ENCODE peak calls at places on chromosome 1, in seven cellular contexts. One of them, this sample, is unnamed.

GRCh38 chr1:206497363-206497762 is 10.0 kb upstream of the RASSF5 start:
- DNase-seq in testis: no peak
- DNase-seq in tibial artery: no peak
- DNase-seq in GM06990: no peak
- DNase-seq in left ventricle myocardium inferior: no peak
- DNase-seq in WERI-Rb-1: no peak
- DNase-seq in heart left ventricle: no peak
- DNase-seq in this sample: no peak

GRCh38 chr1:153801028-153801625 is 25.9 kb downstream of the SLC27A3 start:
- DNase-seq in testis: peak; percentile 12
- DNase-seq in tibial artery: no peak
- DNase-seq in GM06990: no peak
- DNase-seq in left ventricle myocardium inferior: no peak
- DNase-seq in WERI-Rb-1: no peak
- DNase-seq in heart left ventricle: no peak
- DNase-seq in this sample: no peak

GRCh38 chr1:183884512-183884911 is 79.6 kb downstream of the RGL1 start:
- DNase-seq in testis: no peak
- DNase-seq in tibial artery: no peak
- DNase-seq in GM06990: no peak
- DNase-seq in left ventricle myocardium inferior: no peak
- DNase-seq in WERI-Rb-1: no peak
- DNase-seq in heart left ventricle: no peak
- DNase-seq in this sample: no peak

GRCh38 chr1:180386740-180387367 is 115.5 kb downstream of the ACBD6 start:
- DNase-seq in testis: no peak
- DNase-seq in tibial artery: no peak
- DNase-seq in GM06990: no peak
- DNase-seq in left ventricle myocardium inferior: no peak
- DNase-seq in WERI-Rb-1: no peak
- DNase-seq in heart left ventricle: no peak
- DNase-seq in this sample: no peak

GRCh38 chr1:19011832-19012231 is 55.4 kb upstream of the IFFO2 start:
- DNase-seq in testis: no peak
- DNase-seq in tibial artery: no peak
- DNase-seq in GM06990: no peak
- DNase-seq in left ventricle myocardium inferior: no peak
- DNase-seq in WERI-Rb-1: no peak
- DNase-seq in heart left ventricle: no peak
- DNase-seq in this sample: no peak

GRCh38 chr1:205524794-205525101 is 20.3 kb downstream of the CDK18 start:
- DNase-seq in testis: no peak
- DNase-seq in tibial artery: no peak
- DNase-seq in GM06990: no peak
- DNase-seq in left ventricle myocardium inferior: no peak
- DNase-seq in WERI-Rb-1: no peak
- DNase-seq in heart left ventricle: no peak
- DNase-seq in this sample: no peak

GRCh38 chr1:203291201-203292096 is 13.9 kb upstream of the BTG2 start:
- DNase-seq in testis: peak; percentile 66
- DNase-seq in tibial artery: peak; percentile 42
- DNase-seq in GM06990: no peak
- DNase-seq in left ventricle myocardium inferior: no peak
- DNase-seq in WERI-Rb-1: peak; percentile 69
- DNase-seq in heart left ventricle: no peak
- DNase-seq in this sample: peak; percentile 79

GRCh38 chr1:202144510-202145324 is at the start of gene ARL8A:
- DNase-seq in testis: peak; percentile 70
- DNase-seq in tibial artery: peak; percentile 70
- DNase-seq in GM06990: peak; percentile 66
- DNase-seq in left ventricle myocardium inferior: peak; percentile 82
- DNase-seq in WERI-Rb-1: peak; percentile 91
- DNase-seq in heart left ventricle: peak; percentile 85
- DNase-seq in this sample: peak; percentile 71

GRCh38 chr1:171279234-171279633 is 30.9 kb downstream of the FMO1 start:
- DNase-seq in testis: no peak
- DNase-seq in tibial artery: no peak
- DNase-seq in GM06990: no peak
- DNase-seq in left ventricle myocardium inferior: no peak
- DNase-seq in WERI-Rb-1: no peak
- DNase-seq in heart left ventricle: no peak
- DNase-seq in this sample: no peak

DNA sequence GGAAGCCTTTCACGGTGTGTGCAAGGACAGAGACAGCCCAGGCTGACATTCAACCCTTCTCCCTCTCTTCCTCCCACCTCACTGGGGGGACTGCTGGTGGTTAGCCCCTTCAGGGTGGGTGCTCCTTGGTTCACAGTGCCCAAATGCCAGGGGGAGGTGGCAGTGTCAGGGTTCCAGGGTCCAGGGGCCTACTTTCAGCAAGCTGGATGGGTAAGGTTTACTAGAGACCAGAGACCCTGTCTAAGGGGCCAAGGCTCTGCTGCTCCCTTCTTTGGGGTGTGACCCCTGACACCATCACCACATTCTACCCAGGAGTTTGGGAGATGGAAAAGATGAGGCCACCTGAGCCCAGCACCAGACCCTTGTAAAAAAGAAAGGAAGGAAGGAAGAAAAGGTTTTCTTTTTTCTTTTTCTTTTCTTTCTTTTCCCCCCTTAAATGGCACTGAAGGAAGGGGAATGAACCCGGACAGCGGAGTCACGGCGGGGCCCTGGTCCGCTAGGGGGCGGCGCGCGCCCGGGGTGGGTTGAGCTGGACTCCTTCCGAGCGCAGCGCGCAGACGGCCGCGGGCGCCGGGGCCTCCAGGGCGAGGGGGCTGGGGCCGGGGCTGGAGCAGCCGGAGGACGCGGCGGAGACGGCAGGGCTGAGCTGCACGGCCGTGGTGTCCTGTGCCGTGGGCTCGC is 18.8 kb downstream of the KNCN start:
- DNase-seq in testis: peak; percentile 74
- DNase-seq in tibial artery: peak; percentile 55
- DNase-seq in GM06990: peak; percentile 50
- DNase-seq in left ventricle myocardium inferior: peak; percentile 73
- DNase-seq in WERI-Rb-1: no peak
- DNase-seq in heart left ventricle: peak; percentile 78
- DNase-seq in this sample: peak; percentile 72
- H3K27me3 ChIP-seq in testis: no peaks in the 10 kb centered on the region
- H3K27me3 ChIP-seq in tibial artery: peaks cover 26% of the 10 kb centered on the region
- H3K27me3 ChIP-seq in GM06990: peaks cover 2% of the 10 kb centered on the region
- H3K27me3 ChIP-seq in left ventricle myocardium inferior: peaks cover 86% of the 10 kb centered on the region
- H3K27me3 ChIP-seq in WERI-Rb-1: no peaks in the 10 kb centered on the region
- H3K27me3 ChIP-seq in heart left ventricle: no peaks in the 10 kb centered on the region
- H3K27me3 ChIP-seq in this sample: no peaks in the 10 kb centered on the region

GRCh38 chr1:156975084-156975483 is 54.7 kb downstream of the LRRC71 start:
- DNase-seq in testis: no peak
- DNase-seq in tibial artery: no peak
- DNase-seq in GM06990: no peak
- DNase-seq in left ventricle myocardium inferior: no peak
- DNase-seq in WERI-Rb-1: no peak
- DNase-seq in heart left ventricle: no peak
- DNase-seq in this sample: no peak

GRCh38 chr1:156973464-156973863 is 53.0 kb downstream of the LRRC71 start:
- DNase-seq in testis: no peak
- DNase-seq in tibial artery: no peak
- DNase-seq in GM06990: no peak
- DNase-seq in left ventricle myocardium inferior: no peak
- DNase-seq in WERI-Rb-1: no peak
- DNase-seq in heart left ventricle: no peak
- DNase-seq in this sample: no peak

GRCh38 chr1:156964431-156964830 is 44.0 kb downstream of the LRRC71 start:
- DNase-seq in testis: no peak
- DNase-seq in tibial artery: no peak
- DNase-seq in GM06990: no peak
- DNase-seq in left ventricle myocardium inferior: no peak
- DNase-seq in WERI-Rb-1: no peak
- DNase-seq in heart left ventricle: no peak
- DNase-seq in this sample: no peak

GRCh38 chr1:156969496-156969895 is 49.1 kb downstream of the LRRC71 start:
- DNase-seq in testis: no peak
- DNase-seq in tibial artery: no peak
- DNase-seq in GM06990: no peak
- DNase-seq in left ventricle myocardium inferior: no peak
- DNase-seq in WERI-Rb-1: no peak
- DNase-seq in heart left ventricle: no peak
- DNase-seq in this sample: no peak

GRCh38 chr1:156970017-156970416 is 49.6 kb downstream of the LRRC71 start:
- DNase-seq in testis: no peak
- DNase-seq in tibial artery: no peak
- DNase-seq in GM06990: no peak
- DNase-seq in left ventricle myocardium inferior: no peak
- DNase-seq in WERI-Rb-1: no peak
- DNase-seq in heart left ventricle: no peak
- DNase-seq in this sample: no peak
- TF ChIP-seq CTCF in testis: no peak
- TF ChIP-seq CTCF in tibial artery: no peak
- TF ChIP-seq CTCF in GM06990: peak; percentile 30
- TF ChIP-seq CTCF in left ventricle myocardium inferior: no peak
- TF ChIP-seq CTCF in WERI-Rb-1: peak; percentile 43
- TF ChIP-seq CTCF in heart left ventricle: no peak
- TF ChIP-seq CTCF in this sample: no peak

GRCh38 chr1:69569983-69570755 is 2.4 kb downstream of the LRRC7 start:
- DNase-seq in testis: no peak
- DNase-seq in tibial artery: no peak
- DNase-seq in GM06990: no peak
- DNase-seq in left ventricle myocardium inferior: no peak
- DNase-seq in WERI-Rb-1: no peak
- DNase-seq in heart left ventricle: no peak
- DNase-seq in this sample: peak; percentile 75
- H3K27me3 ChIP-seq in testis: no peaks in the 10 kb centered on the region
- H3K27me3 ChIP-seq in tibial artery: peaks cover 29% of the 10 kb centered on the region
- H3K27me3 ChIP-seq in GM06990: no peaks in the 10 kb centered on the region
- H3K27me3 ChIP-seq in left ventricle myocardium inferior: peaks cover 58% of the 10 kb centered on the region
- H3K27me3 ChIP-seq in WERI-Rb-1: no peaks in the 10 kb centered on the region
- H3K27me3 ChIP-seq in heart left ventricle: peaks cover 3% of the 10 kb centered on the region
- H3K27me3 ChIP-seq in this sample: no peaks in the 10 kb centered on the region

DNA sequence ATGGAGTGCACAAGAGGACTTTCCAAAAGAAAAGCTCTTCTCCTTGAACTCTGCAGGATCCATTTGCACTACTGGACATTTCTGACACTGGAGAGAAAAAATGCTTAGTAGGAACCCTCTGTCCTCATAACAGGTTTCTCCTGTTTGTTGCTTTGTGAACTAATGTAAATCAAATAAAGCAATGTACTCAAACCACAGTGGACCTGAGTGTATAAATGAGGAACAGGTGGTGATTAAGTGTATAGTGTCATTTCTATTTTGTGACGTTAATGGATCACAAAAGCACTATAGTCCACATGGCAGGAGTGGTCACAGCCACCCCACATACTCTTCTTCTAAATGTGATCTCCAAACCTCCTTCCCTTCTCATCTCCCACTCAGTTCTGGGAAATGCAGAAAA is 268.4 kb upstream of the DUSP10 start:
- DNase-seq in testis: no peak
- DNase-seq in tibial artery: no peak
- DNase-seq in GM06990: no peak
- DNase-seq in left ventricle myocardium inferior: no peak
- DNase-seq in WERI-Rb-1: no peak
- DNase-seq in heart left ventricle: no peak
- DNase-seq in this sample: no peak
- TF ChIP-seq CTCF in testis: no peak
- TF ChIP-seq CTCF in tibial artery: no peak
- TF ChIP-seq CTCF in GM06990: no peak
- TF ChIP-seq CTCF in left ventricle myocardium inferior: no peak
- TF ChIP-seq CTCF in WERI-Rb-1: no peak
- TF ChIP-seq CTCF in heart left ventricle: no peak
- TF ChIP-seq CTCF in this sample: no peak

DNA sequence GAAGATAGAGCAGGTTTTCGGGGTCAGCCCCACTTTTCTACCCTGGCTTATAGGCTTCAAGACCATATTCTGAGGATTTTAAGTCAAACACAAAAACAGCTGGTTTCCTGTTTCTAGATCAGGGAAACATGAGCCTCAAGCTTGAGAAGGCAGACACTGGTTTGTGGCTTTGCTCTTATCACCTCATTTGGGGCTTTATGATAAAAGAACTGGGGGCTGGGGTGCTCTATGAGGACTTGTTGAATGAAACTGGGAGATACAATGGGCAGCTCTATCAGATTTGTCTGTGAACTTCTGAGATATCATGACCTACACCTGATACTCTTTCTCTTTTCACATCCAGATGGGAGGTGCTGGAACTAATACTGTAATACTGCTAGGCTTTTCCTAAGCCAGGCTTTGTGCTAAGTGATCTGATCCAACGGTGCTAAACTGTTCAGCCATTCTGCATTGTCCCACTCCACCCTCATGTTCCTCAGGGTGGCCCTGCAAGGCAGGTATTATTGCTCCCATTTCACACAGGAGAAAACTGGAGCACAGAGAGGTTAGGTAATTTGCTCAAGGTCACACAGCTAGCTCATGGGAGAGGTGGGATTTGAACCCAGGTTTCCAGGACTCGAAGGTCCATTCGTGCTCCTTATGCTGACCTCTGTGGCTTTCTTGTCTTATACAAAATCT is 6.6 kb downstream of the AJAP1 start:
- DNase-seq in testis: no peak
- DNase-seq in tibial artery: no peak
- DNase-seq in GM06990: no peak
- DNase-seq in left ventricle myocardium inferior: no peak
- DNase-seq in WERI-Rb-1: peak; percentile 33
- DNase-seq in heart left ventricle: no peak
- DNase-seq in this sample: no peak
- H3K27me3 ChIP-seq in testis: no peaks in the 10 kb centered on the region
- H3K27me3 ChIP-seq in tibial artery: peaks cover 65% of the 10 kb centered on the region
- H3K27me3 ChIP-seq in GM06990: no peaks in the 10 kb centered on the region
- H3K27me3 ChIP-seq in left ventricle myocardium inferior: peaks cover 100% of the 10 kb centered on the region
- H3K27me3 ChIP-seq in WERI-Rb-1: peaks cover 92% of the 10 kb centered on the region
- H3K27me3 ChIP-seq in heart left ventricle: peaks cover 2% of the 10 kb centered on the region
- H3K27me3 ChIP-seq in this sample: no peaks in the 10 kb centered on the region

This sample was measured in thyroid gland.